ENCODE peak calls at places on chromosomes 16 and 17, in nine cellular contexts. W is AG09309, D is hepatocyte, P is fibroblast of pulmonary artery, E is M059J, N is activated gamma-delta T cell, A is astrocyte of the spinal cord, O is fibroblast of mammary gland, L is lower lobe of right lung. S is an unnamed sample.

GRCh38 chr17:56594528-56595418 is 1.3 kb downstream of the NOG start:
- DNase-seq in W (no peak), D (peak; percentile 36), P (no peak), E (peak; percentile 47), N (no peak), A (peak; percentile 5), O (peak; percentile 3), L (peak; percentile 50), S (no peak)

GRCh38 chr17:15909481-15909991 is 35.4 kb upstream of the ADORA2B start:
- DNase-seq in W (no peak), D (no peak), P (no peak), E (no peak), N (no peak), A (no peak), O (peak; percentile 53), L (no peak), S (no peak)

GRCh38 chr17:15255713-15256454 is 9.2 kb downstream of the PMP22 start:
- DNase-seq in W (no peak), D (no peak), P (peak; percentile 46), E (peak; percentile 68), N (no peak), A (no peak), O (peak; percentile 64), L (no peak), S (no peak)

GRCh38 chr17:48155889-48156670 is 48.5 kb downstream of the SNX11 start:
- DNase-seq in W (no peak), D (no peak), P (no peak), E (no peak), N (no peak), A (no peak), O (no peak), L (no peak), S (no peak)

GRCh38 chr17:64682261-64683181 is 20.4 kb upstream of the SMURF2 start:
- DNase-seq in W (peak; percentile 44), D (no peak), P (peak; percentile 31), E (peak; percentile 88), N (no peak), A (peak; percentile 77), O (peak; percentile 51), L (no peak), S (no peak)

GRCh38 chr16:27317738-27318398 is 4.1 kb downstream of the IL4R start:
- DNase-seq in W (no peak), D (no peak), P (peak; percentile 44), E (no peak), N (no peak), A (no peak), O (no peak), L (no peak), S (no peak)

GRCh38 chr17:11279776-11280344 is 38.8 kb downstream of the SHISA6 start:
- DNase-seq in W (no peak), D (no peak), P (no peak), E (no peak), N (no peak), A (no peak), O (no peak), L (no peak), S (no peak)

GRCh38 chr17:10198509-10199249 is at the start of gene GAS7:
- DNase-seq in W (no peak), D (peak; percentile 84), P (peak; percentile 16), E (no peak), N (peak; percentile 75), A (no peak), O (no peak), L (peak; percentile 72), S (no peak)

GRCh38 chr17:36602030-36602737 is 801 bp downstream of the MRM1 start:
- DNase-seq in W (no peak), D (peak; percentile 40), P (no peak), E (peak; percentile 21), N (no peak), A (no peak), O (no peak), L (peak; percentile 46), S (peak; percentile 53)

GRCh38 chr16:30054959-30055553 is 10.5 kb upstream of the ALDOA start:
- DNase-seq in W (no peak), D (no peak), P (no peak), E (peak; percentile 32), N (no peak), A (no peak), O (no peak), L (peak; percentile 56), S (peak; percentile 47)

GRCh38 chr17:81831957-81832607 is 1.0 kb downstream of the MCRIP1 start:
- DNase-seq in W (no peak), D (no peak), P (no peak), E (peak; percentile 19), N (no peak), A (peak; percentile 12), O (peak; percentile 73), L (peak; percentile 67), S (peak; percentile 59)

S was measured in OCI-M1.